ENCODE peak calls at places on chromosomes 13 and 19, in six cellular contexts. H is IMR-90, A is neuronal stem cell, Y is mesenchymal stem cell, X is H1, P is trophoblast cell. D is an unnamed sample.

GRCh38 chr19:2049741-2050348 is 1.2 kb downstream of the MKNK2 start:
- DNase-seq in H (peak), X (no peak), Y (peak), P (peak), A (no peak), D (peak)

GRCh38 chr19:48481846-48482639 is 12.9 kb downstream of the CYTH2 start:
- DNase-seq in Y (no peak), X (no peak), P (no peak), A (no peak), H (no peak), D (no peak)

GRCh38 chr19:35000647-35001501 is 751 bp downstream of the GRAMD1A start:
- DNase-seq in Y (peak), H (peak), P (peak), A (no peak), X (no peak), D (peak)

GRCh38 chr13:79522583-79522982 is 41.6 kb downstream of the NDFIP2 start:
- DNase-seq in A (no peak), P (no peak), X (no peak), Y (no peak), H (peak), D (no peak)

GRCh38 chr13:46339035-46339666 is 47.9 kb downstream of the RUBCNL start:
- DNase-seq in H (peak), X (no peak), Y (no peak), A (no peak), P (peak), D (no peak)

GRCh38 chr13:60080871-60081270 is 82.9 kb downstream of the DIAPH3 start:
- DNase-seq in Y (no peak), A (no peak), H (no peak), X (no peak), P (no peak), D (no peak)

GRCh38 chr13:112790735-112791641 is 101.2 kb downstream of the ATP11A start:
- DNase-seq in Y (no peak), P (peak), A (no peak), H (peak), X (peak), D (no peak)

GRCh38 chr19:597406-598315 is 8.0 kb downstream of the HCN2 start:
- DNase-seq in X (no peak), A (no peak), H (no peak), Y (no peak), P (no peak), D (no peak)

GRCh38 chr19:6534451-6535093 is 3.7 kb downstream of the TNFSF9 start:
- DNase-seq in Y (no peak), X (peak), A (no peak), H (no peak), P (no peak), D (peak)

GRCh38 chr19:45306522-45307027 is 16.1 kb downstream of the CKM start:
- DNase-seq in A (no peak), H (no peak), P (no peak), X (peak), Y (no peak), D (peak)

GRCh38 chr19:33241530-33242101 is 16.0 kb upstream of the SLC7A10 start:
- DNase-seq in X (peak), P (no peak), A (no peak), Y (no peak), H (no peak), D (no peak)

GRCh38 chr13:113937497-113938140 is 36.3 kb downstream of the C13orf46 start:
- DNase-seq in H (no peak), P (no peak), A (no peak), X (no peak), Y (no peak), D (no peak)

GRCh38 chr19:37813340-37813739 is 34.0 kb upstream of the ZNF573 start:
- DNase-seq in A (no peak), Y (no peak), H (no peak), P (no peak), X (no peak), D (no peak)

GRCh38 chr13:24742986-24743385 is 21.0 kb upstream of the RNF17 start:
- DNase-seq in A (no peak), X (no peak), H (no peak), Y (no peak), P (no peak), D (no peak)

GRCh38 chr19:8466018-8466417 is 21.2 kb downstream of the HNRNPM start:
- DNase-seq in Y (peak), H (peak), P (no peak), X (no peak), A (no peak), D (no peak)

GRCh38 chr13:100388923-100389322 is 199.7 kb downstream of the GGACT start:
- DNase-seq in H (no peak), X (no peak), Y (no peak), P (no peak), A (no peak), D (no peak)

GRCh38 chr13:110391273-110391672 is 84.2 kb downstream of the COL4A2 start:
- DNase-seq in Y (peak), P (no peak), H (peak), X (no peak), A (no peak), D (no peak)

GRCh38 chr13:105642511-105642958 is 892.9 kb downstream of the EFNB2 start:
- DNase-seq in Y (peak), X (no peak), P (no peak), H (peak), A (no peak), D (no peak)

GRCh38 chr13:66565261-66565660 is 664.9 kb downstream of the PCDH9 start:
- DNase-seq in A (no peak), Y (no peak), X (no peak), P (no peak), H (no peak), D (no peak)

GRCh38 chr19:55255618-55256423 is 3.0 kb downstream of the PPP6R1 start:
- DNase-seq in A (no peak), Y (peak), P (no peak), H (peak), X (no peak), D (no peak)

GRCh38 chr13:31731923-31732322 is 7.4 kb upstream of the RXFP2 start:
- DNase-seq in A (no peak), P (no peak), Y (peak), H (no peak), X (no peak), D (no peak)

GRCh38 chr19:10921909-10922637 is 6.4 kb downstream of the YIPF2 start:
- DNase-seq in A (no peak), P (no peak), X (no peak), Y (no peak), H (no peak), D (no peak)

GRCh38 chr13:24747248-24748151 is 16.5 kb upstream of the RNF17 start:
- DNase-seq in A (peak), H (no peak), X (peak), Y (peak), P (no peak), D (peak)

GRCh38 chr19:1154731-1155351 is 19.2 kb downstream of the SBNO2 start:
- DNase-seq in Y (peak), A (no peak), H (peak), X (no peak), P (peak), D (no peak)

GRCh38 chr13:24071423-24072075 is 89.0 kb upstream of the SPATA13 start:
- DNase-seq in Y (peak), P (peak), H (peak), X (no peak), A (no peak), D (no peak)

GRCh38 chr19:28577199-28577598 is 635.8 kb downstream of the UQCRFS1 start:
- DNase-seq in Y (no peak), P (no peak), A (no peak), H (no peak), X (no peak), D (no peak)

GRCh38 chr19:34150558-34150957 is 21.7 kb upstream of the LSM14A start:
- DNase-seq in X (no peak), H (no peak), P (no peak), A (no peak), Y (no peak), D (no peak)

GRCh38 chr19:34428549-34429285 is 536 bp downstream of the UBA2 start:
- DNase-seq in X (peak), Y (peak), H (peak), P (peak), A (peak), D (no peak)

GRCh38 chr13:91655731-91656130 is 257.3 kb downstream of the GPC5 start:
- DNase-seq in A (no peak), Y (no peak), H (no peak), X (no peak), P (no peak), D (no peak)

GRCh38 chr13:77896536-77896935 is 22.1 kb downstream of the EDNRB start:
- DNase-seq in X (no peak), Y (peak), A (no peak), H (peak), P (no peak), D (no peak)

GRCh38 chr13:75123428-75123827 is 358.5 kb downstream of the TBC1D4 start:
- DNase-seq in H (no peak), A (no peak), P (no peak), X (no peak), Y (no peak), D (no peak)

GRCh38 chr19:17436094-17436873 is 12.2 kb downstream of the TMEM221 start:
- DNase-seq in A (no peak), P (no peak), Y (no peak), H (no peak), X (no peak), D (no peak)
- H4K91ac ChIP-seq in A (no peak), P (no peak), Y (no peak), H (no peak), X (no peak), D (no peak)

DNA sequence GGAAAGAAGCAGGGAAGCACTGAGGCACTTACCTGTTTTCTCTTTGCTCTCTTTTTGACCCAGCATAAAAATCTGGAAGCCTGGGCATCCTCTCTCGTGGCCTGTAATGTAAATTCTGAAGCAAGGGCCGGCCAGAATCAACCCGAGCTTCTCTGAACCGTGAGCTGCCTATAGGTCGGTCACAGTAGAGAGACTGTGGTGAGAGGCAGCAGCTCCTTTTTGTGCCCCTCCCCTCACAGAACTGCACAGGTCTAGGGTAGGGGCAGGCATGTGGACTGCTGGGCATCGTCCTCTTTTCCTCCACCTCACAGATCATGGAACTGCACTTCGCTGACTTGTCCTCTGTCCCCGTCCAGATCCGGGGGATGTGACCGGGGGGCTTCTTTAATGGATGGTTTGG is 12.5 kb downstream of the FAM124A start:
- DNase-seq in A (no peak), X (no peak), P (no peak), H (no peak), Y (no peak), D (no peak)
- H4K91ac ChIP-seq in A (no peak), X (no peak), P (no peak), H (no peak), Y (no peak), D (no peak)

DNA sequence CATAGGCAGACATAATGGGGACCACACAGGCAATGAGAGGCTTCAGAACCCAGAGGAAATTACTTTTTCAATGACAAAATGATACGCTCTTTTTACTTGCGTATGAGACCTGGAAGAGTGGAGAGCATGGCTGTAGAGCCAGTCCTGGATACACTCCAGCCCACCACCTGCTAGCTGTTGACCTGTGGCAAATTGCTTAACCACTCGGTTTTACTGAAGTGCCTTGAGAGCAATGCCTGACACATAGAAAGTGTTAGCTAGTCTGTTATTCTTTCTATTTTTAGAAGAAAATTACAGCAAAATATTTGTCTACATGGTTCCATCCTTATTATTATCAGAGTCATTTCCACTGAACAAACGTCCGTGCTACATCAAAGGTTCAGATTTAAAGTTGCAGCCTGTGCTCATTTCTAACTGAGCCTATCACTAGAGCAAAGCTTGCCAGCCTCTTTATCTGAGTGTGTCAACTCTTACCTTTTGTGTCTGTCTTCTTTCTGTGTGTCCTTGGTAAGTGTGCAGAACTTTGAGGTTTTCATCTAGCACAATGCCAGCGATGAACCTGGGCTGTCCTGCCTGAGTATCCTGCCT is 9.6 kb upstream of the GPR183 start:
- DNase-seq in P (no peak), X (no peak), A (no peak), Y (peak), H (no peak), D (no peak)
- H4K91ac ChIP-seq in P (no peak), X (no peak), A (no peak), Y (no peak), H (no peak), D (no peak)

GRCh38 chr19:15532779-15533521 is 24.6 kb downstream of the CYP4F22 start:
- DNase-seq in Y (no peak), P (no peak), A (no peak), X (no peak), H (no peak), D (no peak)
- H4K91ac ChIP-seq in Y (no peak), P (no peak), A (no peak), X (no peak), H (no peak), D (no peak)

DNA sequence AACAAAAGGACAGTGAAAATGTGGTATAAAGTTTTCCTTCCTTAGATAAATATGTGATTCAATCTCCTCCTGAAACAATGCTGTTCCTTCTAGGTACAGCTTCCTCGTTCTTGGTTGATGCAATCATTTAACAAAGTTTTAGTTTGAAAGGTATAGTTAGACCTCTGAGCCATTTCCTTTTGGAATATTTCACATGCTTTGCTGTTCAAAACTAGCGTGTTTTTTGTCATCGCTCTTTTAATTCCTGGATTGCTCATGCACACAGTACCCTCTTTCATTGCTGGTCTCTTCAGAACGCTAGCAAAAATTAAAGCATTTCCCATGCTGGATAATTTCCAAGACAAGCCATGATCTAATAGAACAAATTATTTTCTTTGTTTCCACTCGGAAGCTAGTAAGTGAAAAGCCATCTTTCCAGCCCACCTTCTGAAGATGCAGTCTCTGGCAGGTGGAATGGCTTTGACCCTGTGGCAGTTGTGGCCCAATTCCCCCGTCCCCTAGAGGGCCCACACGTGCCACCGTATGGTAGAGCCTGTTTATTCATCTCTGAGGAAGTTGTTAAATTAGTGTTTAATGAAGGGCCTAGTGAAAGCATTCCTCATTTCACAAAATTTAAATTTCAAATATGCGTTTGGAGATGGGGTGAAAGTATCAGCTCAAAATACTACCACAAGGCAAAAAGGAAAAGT is 1040.6 kb upstream of the SLC10A2 start:
- DNase-seq in Y (no peak), X (peak), A (no peak), P (no peak), H (peak), D (no peak)
- H4K91ac ChIP-seq in Y (no peak), X (no peak), A (no peak), P (no peak), H (no peak), D (no peak)

GRCh38 chr13:50154697-50155096 is 139.5 kb downstream of the KCNRG start:
- DNase-seq in P (no peak), A (no peak), H (no peak), X (no peak), Y (no peak), D (no peak)
- H4K91ac ChIP-seq in P (no peak), A (no peak), H (no peak), X (no peak), Y (no peak), D (no peak)

D was measured in H9.